ENCODE peak calls at places on chromosome 13, in seven cellular contexts. K, W, M, O, Z, R and H are unnamed samples.

GRCh38 chr13:20848944-20849343 is 53.6 kb downstream of the XPO4 start:
- DNase-seq in M (no peak), K (no peak), R (no peak), W (no peak), O (no peak), Z (no peak), H (no peak)

GRCh38 chr13:110911880-110912279 is 3.0 kb downstream of the ANKRD10 start:
- DNase-seq in K (no peak), R (no peak), Z (no peak), O (no peak), W (no peak), M (no peak), H (no peak)

GRCh38 chr13:64688893-64689677 is 2541.1 kb downstream of the PCDH9 start:
- DNase-seq in Z (no peak), W (no peak), O (no peak), M (no peak), K (no peak), R (no peak), H (no peak)

GRCh38 chr13:48579167-48579918 is 46.5 kb upstream of the RCBTB2 start:
- DNase-seq in R (no peak), M (peak; percentile 18), Z (no peak), O (no peak), W (no peak), K (no peak), H (peak; percentile 30)

GRCh38 chr13:51275101-51275500 is 52.9 kb downstream of the FAM124A start:
- DNase-seq in W (no peak), O (no peak), R (no peak), K (no peak), M (no peak), Z (no peak), H (no peak)

GRCh38 chr13:39148513-39148961 is 110.3 kb downstream of the NHLRC3 start:
- DNase-seq in W (no peak), K (no peak), Z (no peak), M (no peak), R (no peak), O (no peak), H (no peak)

GRCh38 chr13:37225414-37226047 is 120.1 kb upstream of the CSNK1A1L start:
- DNase-seq in O (no peak), Z (no peak), W (no peak), R (no peak), M (no peak), K (no peak), H (no peak)

GRCh38 chr13:95245072-95245471 is 56.2 kb downstream of the ABCC4 start:
- DNase-seq in Z (no peak), K (no peak), W (no peak), O (no peak), R (no peak), M (no peak), H (no peak)

GRCh38 chr13:40230833-40231266 is 435.6 kb downstream of the FOXO1 start:
- DNase-seq in Z (no peak), K (no peak), O (no peak), M (no peak), W (no peak), R (no peak), H (no peak)

GRCh38 chr13:110509971-110510786 is 51.3 kb downstream of the RAB20 start:
- DNase-seq in Z (no peak), O (no peak), M (no peak), W (no peak), K (no peak), R (peak; percentile 51), H (no peak)

GRCh38 chr13:43797869-43798268 is 11.1 kb upstream of the ENOX1 start:
- DNase-seq in R (no peak), M (no peak), K (no peak), Z (no peak), W (no peak), O (no peak), H (no peak)

GRCh38 chr13:37481005-37481857 is 117.3 kb downstream of the POSTN start:
- DNase-seq in K (no peak), R (no peak), Z (no peak), W (no peak), M (no peak), O (no peak), H (no peak)

GRCh38 chr13:71240906-71241305 is 626.1 kb downstream of the DACH1 start:
- DNase-seq in O (no peak), R (no peak), Z (no peak), K (no peak), M (no peak), W (no peak), H (no peak)

GRCh38 chr13:30158774-30159445 is 148.4 kb downstream of the KATNAL1 start:
- DNase-seq in R (peak; percentile 47), O (no peak), M (no peak), W (no peak), Z (no peak), K (peak; percentile 56), H (no peak)

GRCh38 chr13:30113983-30114491 is 193.3 kb downstream of the KATNAL1 start:
- DNase-seq in O (peak; percentile 69), R (no peak), Z (no peak), K (no peak), W (no peak), M (peak; percentile 44), H (no peak)

GRCh38 chr13:80040219-80040976 is 300.5 kb downstream of the SPRY2 start:
- DNase-seq in W (no peak), R (peak; percentile 17), Z (no peak), M (no peak), O (no peak), K (peak; percentile 36), H (no peak)

GRCh38 chr13:107459430-107459829 is 755.9 kb downstream of the LIG4 start:
- DNase-seq in W (no peak), K (no peak), O (no peak), R (no peak), M (no peak), Z (no peak), H (no peak)

GRCh38 chr13:95644611-95645052 is at the start of gene DZIP1:
- DNase-seq in W (peak; percentile 55), K (peak; percentile 67), M (peak; percentile 65), O (peak; percentile 92), R (peak; percentile 93), Z (peak; percentile 50), H (peak; percentile 38)

GRCh38 chr13:48278806-48279205 is 24.7 kb upstream of the RB1 start:
- DNase-seq in M (no peak), W (no peak), Z (no peak), O (no peak), K (no peak), R (no peak), H (no peak)

GRCh38 chr13:43786766-43787517 is at the start of gene ENOX1:
- DNase-seq in R (peak; percentile 27), K (no peak), Z (peak; percentile 46), O (peak; percentile 79), M (peak; percentile 38), W (no peak), H (peak; percentile 44)

GRCh38 chr13:111043575-111043982 is 71.5 kb upstream of the ARHGEF7 start:
- DNase-seq in Z (no peak), W (no peak), K (no peak), R (peak; percentile 74), M (no peak), O (no peak), H (no peak)

GRCh38 chr13:49082653-49083536 is 107.2 kb downstream of the FNDC3A start:
- DNase-seq in R (no peak), O (no peak), M (no peak), Z (no peak), K (no peak), W (no peak), H (no peak)

GRCh38 chr13:67229438-67230242 is 496 bp downstream of the PCDH9 start:
- DNase-seq in R (peak; percentile 10), Z (no peak), M (no peak), W (no peak), O (peak; percentile 50), K (no peak), H (peak; percentile 27)

GRCh38 chr13:42996584-42996983 is 4.5 kb upstream of the EPSTI1 start:
- DNase-seq in W (no peak), M (no peak), K (no peak), Z (no peak), O (no peak), R (no peak), H (no peak)

GRCh38 chr13:113586661-113587479 is 2.3 kb downstream of the TFDP1 start:
- DNase-seq in M (peak; percentile 6), K (no peak), Z (no peak), R (no peak), W (peak; percentile 67), O (peak; percentile 43), H (peak; percentile 15)

GRCh38 chr13:40069173-40070044 is 413.9 kb downstream of the COG6 start:
- DNase-seq in Z (peak; percentile 45), M (peak; percentile 80), W (peak; percentile 76), R (peak; percentile 14), O (peak; percentile 73), K (peak; percentile 37), H (peak; percentile 29)

GRCh38 chr13:112059457-112060317 is 7.3 kb upstream of the SOX1 start:
- DNase-seq in O (no peak), K (no peak), Z (no peak), R (no peak), M (no peak), W (no peak), H (no peak)

GRCh38 chr13:66087149-66087780 is 1142.9 kb downstream of the PCDH9 start:
- DNase-seq in K (no peak), M (no peak), O (no peak), W (no peak), R (no peak), Z (no peak), H (no peak)

GRCh38 chr13:35014606-35015005 is 72.5 kb downstream of the NBEA start:
- DNase-seq in O (peak; percentile 48), W (no peak), Z (no peak), M (no peak), K (no peak), R (no peak), H (no peak)

GRCh38 chr13:113207890-113208423 is 512 bp downstream of the PCID2 start:
- DNase-seq in R (peak; percentile 60), O (peak; percentile 76), W (no peak), K (no peak), Z (no peak), M (peak; percentile 43), H (peak; percentile 10)

GRCh38 chr13:45365558-45365885 is 24.5 kb upstream of the TPT1 start:
- DNase-seq in K (no peak), R (no peak), Z (no peak), M (no peak), O (no peak), W (no peak), H (no peak)

GRCh38 chr13:31105856-31106255 is 55.8 kb downstream of the HSPH1 start:
- DNase-seq in Z (no peak), R (no peak), K (no peak), W (no peak), O (no peak), M (no peak), H (no peak)

GRCh38 chr13:49546559-49546958 is 38.8 kb downstream of the RCBTB1 start:
- DNase-seq in W (no peak), O (no peak), M (no peak), R (no peak), Z (no peak), K (no peak), H (no peak)

GRCh38 chr13:110387451-110388140 is 80.5 kb downstream of the COL4A2 start:
- DNase-seq in Z (no peak), M (peak; percentile 36), O (no peak), W (no peak), K (no peak), R (no peak), H (no peak)

GRCh38 chr13:24135674-24136300 is 24.7 kb upstream of the SPATA13 start:
- DNase-seq in R (no peak), K (no peak), W (no peak), M (no peak), Z (no peak), O (no peak), H (no peak)

GRCh38 chr13:37168151-37168550 is 62.7 kb upstream of the CSNK1A1L start:
- DNase-seq in Z (no peak), O (no peak), K (no peak), R (no peak), W (no peak), M (no peak), H (no peak)